ENCODE peak calls at places on chromosomes 3 and 15, in six cellular contexts. One of them, this sample, is unnamed.
A peak's percentile ranks its signal among the peaks of the same experiment; 100 is the strongest.

GRCh38 chr15:31975446-31976229 is 54.7 kb upstream of the CHRNA7 start:
- DNase-seq in endodermal cell: peak; percentile 66
- DNase-seq in GM20000: no peak
- DNase-seq in AG04450: no peak
- DNase-seq in fibroblast of the aortic adventitia: no peak
- DNase-seq in pancreas: peak; percentile 64
- DNase-seq in this sample: no peak

GRCh38 chr3:134309987-134310700 is 59.5 kb upstream of the RYK start:
- DNase-seq in endodermal cell: no peak
- DNase-seq in AG04450: no peak
- DNase-seq in fibroblast of the aortic adventitia: no peak
- DNase-seq in GM20000: no peak
- DNase-seq in pancreas: no peak
- DNase-seq in this sample: no peak

GRCh38 chr3:143002083-143002712 is 828 bp downstream of the U2SURP start:
- DNase-seq in pancreas: no peak
- DNase-seq in fibroblast of the aortic adventitia: peak; percentile 27
- DNase-seq in endodermal cell: no peak
- DNase-seq in AG04450: no peak
- DNase-seq in GM20000: no peak
- DNase-seq in this sample: no peak

GRCh38 chr15:51796777-51797474 is 32.5 kb upstream of the TMOD3 start:
- DNase-seq in endodermal cell: no peak
- DNase-seq in GM20000: no peak
- DNase-seq in pancreas: no peak
- DNase-seq in fibroblast of the aortic adventitia: no peak
- DNase-seq in AG04450: no peak
- DNase-seq in this sample: no peak

GRCh38 chr15:62110000-62110851 is 43.4 kb downstream of the C2CD4A start:
- DNase-seq in fibroblast of the aortic adventitia: peak; percentile 71
- DNase-seq in pancreas: no peak
- DNase-seq in AG04450: no peak
- DNase-seq in endodermal cell: no peak
- DNase-seq in GM20000: no peak
- DNase-seq in this sample: no peak

GRCh38 chr15:96064351-96064756 is 266.1 kb upstream of the NR2F2 start:
- DNase-seq in fibroblast of the aortic adventitia: peak; percentile 31
- DNase-seq in pancreas: no peak
- DNase-seq in AG04450: peak; percentile 18
- DNase-seq in GM20000: no peak
- DNase-seq in endodermal cell: no peak
- DNase-seq in this sample: no peak

GRCh38 chr3:168591587-168591986 is 495.9 kb upstream of the GOLIM4 start:
- DNase-seq in AG04450: no peak
- DNase-seq in fibroblast of the aortic adventitia: no peak
- DNase-seq in GM20000: no peak
- DNase-seq in endodermal cell: no peak
- DNase-seq in pancreas: no peak
- DNase-seq in this sample: no peak

GRCh38 chr3:119380697-119381096 is 82.7 kb downstream of the TMEM39A start:
- DNase-seq in pancreas: no peak
- DNase-seq in AG04450: no peak
- DNase-seq in fibroblast of the aortic adventitia: no peak
- DNase-seq in endodermal cell: no peak
- DNase-seq in GM20000: no peak
- DNase-seq in this sample: no peak

GRCh38 chr3:143363276-143363675 is 243.7 kb downstream of the CHST2 start:
- DNase-seq in AG04450: no peak
- DNase-seq in GM20000: no peak
- DNase-seq in endodermal cell: no peak
- DNase-seq in pancreas: no peak
- DNase-seq in fibroblast of the aortic adventitia: no peak
- DNase-seq in this sample: no peak

GRCh38 chr3:23845361-23845760 is 39.6 kb downstream of the UBE2E1 start:
- DNase-seq in pancreas: no peak
- DNase-seq in GM20000: no peak
- DNase-seq in fibroblast of the aortic adventitia: no peak
- DNase-seq in AG04450: no peak
- DNase-seq in endodermal cell: no peak
- DNase-seq in this sample: no peak

GRCh38 chr3:188316021-188316722 is 162.2 kb downstream of the LPP start:
- DNase-seq in fibroblast of the aortic adventitia: peak; percentile 22
- DNase-seq in pancreas: no peak
- DNase-seq in endodermal cell: no peak
- DNase-seq in AG04450: no peak
- DNase-seq in GM20000: no peak
- DNase-seq in this sample: no peak

GRCh38 chr3:195247863-195248189 is 23.1 kb downstream of the XXYLT1 start:
- DNase-seq in GM20000: no peak
- DNase-seq in AG04450: no peak
- DNase-seq in pancreas: no peak
- DNase-seq in fibroblast of the aortic adventitia: no peak
- DNase-seq in endodermal cell: peak; percentile 49
- DNase-seq in this sample: no peak

GRCh38 chr3:122004123-122004522 is 17.9 kb downstream of the ILDR1 start:
- DNase-seq in endodermal cell: no peak
- DNase-seq in AG04450: no peak
- DNase-seq in GM20000: no peak
- DNase-seq in fibroblast of the aortic adventitia: no peak
- DNase-seq in pancreas: no peak
- DNase-seq in this sample: no peak

GRCh38 chr15:100186960-100187359 is 154.8 kb downstream of the ADAMTS17 start:
- DNase-seq in pancreas: no peak
- DNase-seq in AG04450: no peak
- DNase-seq in GM20000: no peak
- DNase-seq in fibroblast of the aortic adventitia: no peak
- DNase-seq in endodermal cell: no peak
- DNase-seq in this sample: no peak

GRCh38 chr3:71752911-71753715 is 542 bp upstream of the GPR27 start:
- DNase-seq in GM20000: no peak
- DNase-seq in fibroblast of the aortic adventitia: no peak
- DNase-seq in AG04450: no peak
- DNase-seq in pancreas: no peak
- DNase-seq in endodermal cell: peak; percentile 67
- DNase-seq in this sample: no peak

GRCh38 chr3:30687930-30688570 is 81.6 kb downstream of the TGFBR2 start:
- DNase-seq in pancreas: no peak
- DNase-seq in GM20000: no peak
- DNase-seq in AG04450: no peak
- DNase-seq in fibroblast of the aortic adventitia: no peak
- DNase-seq in endodermal cell: no peak
- DNase-seq in this sample: no peak

DNA sequence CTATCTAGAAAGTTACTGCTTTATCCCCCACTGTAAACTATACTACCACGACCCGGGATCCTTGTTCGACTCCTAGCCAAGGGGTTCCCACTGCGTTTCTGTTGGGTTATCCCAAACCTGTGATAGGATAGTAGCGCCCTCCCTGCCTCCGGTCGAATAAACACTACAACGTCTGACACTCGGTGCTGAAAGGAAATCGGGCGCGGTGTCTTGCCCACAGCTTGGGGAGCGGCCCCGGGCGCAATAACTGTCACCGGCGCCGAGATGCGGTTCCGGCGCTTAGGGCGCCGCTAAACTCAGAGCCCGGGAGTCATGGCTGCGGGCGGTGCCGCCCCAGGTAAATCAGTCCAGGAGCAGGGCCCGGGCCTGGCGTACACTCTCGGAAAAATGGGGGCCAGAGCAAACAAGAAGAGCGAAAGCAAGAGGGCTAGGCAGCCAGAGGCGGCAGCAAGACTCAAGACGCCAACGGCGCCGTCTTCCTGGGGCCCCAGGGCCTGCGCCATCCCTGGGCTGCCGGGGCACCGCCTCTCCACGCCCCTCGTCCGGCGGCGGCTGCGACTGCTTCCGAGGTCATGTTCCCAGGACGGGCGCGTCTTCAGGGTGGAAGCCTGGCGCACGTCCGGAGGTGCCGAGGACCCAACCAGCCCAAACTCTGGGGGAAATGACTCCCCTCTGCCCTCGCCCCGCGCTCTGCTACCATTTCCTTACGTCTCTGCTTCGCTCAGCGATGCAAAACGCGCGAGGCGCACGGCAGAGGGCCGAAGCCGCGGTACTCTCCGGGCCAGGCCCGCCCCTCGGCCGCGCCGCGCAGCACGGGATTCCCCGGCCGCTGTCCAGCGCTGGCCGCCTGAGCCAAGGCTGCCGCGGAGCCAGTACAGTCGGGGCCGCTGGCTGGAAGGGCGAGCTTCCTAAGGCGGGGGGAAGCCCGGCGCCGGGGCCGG is at the start of gene DUT:
- DNase-seq in endodermal cell: peak; percentile 90
- DNase-seq in fibroblast of the aortic adventitia: peak; percentile 76
- DNase-seq in pancreas: peak; percentile 93
- DNase-seq in GM20000: peak; percentile 85
- DNase-seq in AG04450: peak; percentile 34
- DNase-seq in this sample: peak; percentile 72
- TF ChIP-seq CTCF in endodermal cell: peak; percentile 36
- TF ChIP-seq CTCF in fibroblast of the aortic adventitia: no peak
- TF ChIP-seq CTCF in pancreas: no peak
- TF ChIP-seq CTCF in GM20000: no peak
- TF ChIP-seq CTCF in AG04450: peak; percentile 10
- TF ChIP-seq CTCF in this sample: no peak

DNA sequence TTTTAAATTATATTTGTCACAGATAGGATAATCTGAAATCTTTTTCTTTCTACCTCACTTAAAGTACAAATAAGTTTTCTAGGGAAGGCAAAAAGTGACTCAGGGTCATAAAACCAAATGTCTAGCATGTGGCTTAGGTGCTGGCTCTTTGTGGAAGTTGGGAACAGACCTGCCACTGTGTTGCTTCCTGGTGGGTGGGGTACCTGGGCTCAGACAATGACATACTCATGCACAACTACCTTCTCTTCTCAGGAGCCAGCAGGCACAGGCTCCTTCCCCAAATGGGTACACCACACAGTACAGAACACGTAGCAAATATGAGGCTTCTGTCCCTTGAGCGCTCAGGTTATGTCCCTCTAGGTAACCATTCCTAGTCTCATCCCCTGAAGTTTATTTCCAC is 40.1 kb upstream of the MUC13 start:
- DNase-seq in AG04450: no peak
- DNase-seq in pancreas: no peak
- DNase-seq in endodermal cell: no peak
- DNase-seq in GM20000: no peak
- DNase-seq in fibroblast of the aortic adventitia: no peak
- DNase-seq in this sample: no peak
- TF ChIP-seq CTCF in AG04450: no peak
- TF ChIP-seq CTCF in pancreas: no peak
- TF ChIP-seq CTCF in endodermal cell: no peak
- TF ChIP-seq CTCF in GM20000: no peak
- TF ChIP-seq CTCF in fibroblast of the aortic adventitia: no peak
- TF ChIP-seq CTCF in this sample: no peak

GRCh38 chr3:115165701-115166100 is 18.6 kb upstream of the ZBTB20 start:
- DNase-seq in GM20000: no peak
- DNase-seq in pancreas: no peak
- DNase-seq in endodermal cell: no peak
- DNase-seq in fibroblast of the aortic adventitia: no peak
- DNase-seq in AG04450: no peak
- DNase-seq in this sample: no peak

GRCh38 chr3:115165266-115165665 is 18.2 kb upstream of the ZBTB20 start:
- DNase-seq in GM20000: no peak
- DNase-seq in fibroblast of the aortic adventitia: no peak
- DNase-seq in pancreas: no peak
- DNase-seq in AG04450: no peak
- DNase-seq in endodermal cell: no peak
- DNase-seq in this sample: no peak

GRCh38 chr3:115164374-115165221 is 17.5 kb upstream of the ZBTB20 start:
- DNase-seq in fibroblast of the aortic adventitia: no peak
- DNase-seq in GM20000: no peak
- DNase-seq in pancreas: no peak
- DNase-seq in endodermal cell: no peak
- DNase-seq in AG04450: no peak
- DNase-seq in this sample: no peak

GRCh38 chr3:115169808-115170207 is 22.7 kb upstream of the ZBTB20 start:
- DNase-seq in pancreas: no peak
- DNase-seq in AG04450: no peak
- DNase-seq in fibroblast of the aortic adventitia: peak; percentile 26
- DNase-seq in endodermal cell: no peak
- DNase-seq in GM20000: no peak
- DNase-seq in this sample: no peak
- TF ChIP-seq CTCF in pancreas: no peak
- TF ChIP-seq CTCF in AG04450: peak; percentile 5
- TF ChIP-seq CTCF in fibroblast of the aortic adventitia: peak; percentile 17
- TF ChIP-seq CTCF in endodermal cell: peak; percentile 24
- TF ChIP-seq CTCF in GM20000: no peak
- TF ChIP-seq CTCF in this sample: no peak

DNA sequence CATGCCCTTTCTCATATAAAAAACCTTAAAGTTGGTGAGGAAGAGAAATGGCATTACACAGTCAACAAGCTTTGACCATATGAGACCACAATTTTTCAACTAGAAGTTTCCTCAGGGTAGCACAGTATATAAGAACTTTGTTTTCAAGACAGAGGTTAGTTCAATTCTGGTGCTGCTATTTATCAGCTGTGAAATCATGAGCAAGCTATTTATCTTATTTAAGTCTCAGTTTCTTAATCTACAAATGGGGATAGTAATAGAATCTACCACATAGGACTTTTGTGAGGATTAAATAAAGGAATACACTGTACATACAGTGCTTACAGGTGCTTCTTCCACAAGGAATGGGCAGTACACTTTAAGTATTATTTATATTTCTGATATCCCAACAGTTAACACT is 178.9 kb downstream of the TNIK start:
- DNase-seq in endodermal cell: no peak
- DNase-seq in GM20000: no peak
- DNase-seq in AG04450: no peak
- DNase-seq in pancreas: no peak
- DNase-seq in fibroblast of the aortic adventitia: no peak
- DNase-seq in this sample: no peak
- TF ChIP-seq CTCF in endodermal cell: no peak
- TF ChIP-seq CTCF in GM20000: no peak
- TF ChIP-seq CTCF in AG04450: no peak
- TF ChIP-seq CTCF in pancreas: no peak
- TF ChIP-seq CTCF in fibroblast of the aortic adventitia: no peak
- TF ChIP-seq CTCF in this sample: no peak

GRCh38 chr3:187265461-187265955 is 26.0 kb downstream of the MASP1 start:
- DNase-seq in AG04450: no peak
- DNase-seq in fibroblast of the aortic adventitia: peak; percentile 32
- DNase-seq in endodermal cell: no peak
- DNase-seq in pancreas: no peak
- DNase-seq in GM20000: no peak
- DNase-seq in this sample: no peak

GRCh38 chr3:187263270-187263669 is 28.3 kb downstream of the MASP1 start:
- DNase-seq in fibroblast of the aortic adventitia: peak; percentile 43
- DNase-seq in pancreas: no peak
- DNase-seq in endodermal cell: no peak
- DNase-seq in GM20000: no peak
- DNase-seq in AG04450: no peak
- DNase-seq in this sample: no peak

GRCh38 chr3:187262360-187262759 is 29.2 kb downstream of the MASP1 start:
- DNase-seq in GM20000: no peak
- DNase-seq in endodermal cell: no peak
- DNase-seq in fibroblast of the aortic adventitia: no peak
- DNase-seq in AG04450: no peak
- DNase-seq in pancreas: no peak
- DNase-seq in this sample: no peak

GRCh38 chr3:187264946-187265345 is 26.6 kb downstream of the MASP1 start:
- DNase-seq in pancreas: no peak
- DNase-seq in AG04450: no peak
- DNase-seq in GM20000: no peak
- DNase-seq in endodermal cell: no peak
- DNase-seq in fibroblast of the aortic adventitia: peak; percentile 27
- DNase-seq in this sample: no peak

GRCh38 chr3:187264051-187264450 is 27.5 kb downstream of the MASP1 start:
- DNase-seq in AG04450: peak; percentile 57
- DNase-seq in pancreas: no peak
- DNase-seq in endodermal cell: no peak
- DNase-seq in GM20000: no peak
- DNase-seq in fibroblast of the aortic adventitia: peak; percentile 81
- DNase-seq in this sample: no peak
- TF ChIP-seq CTCF in AG04450: no peak
- TF ChIP-seq CTCF in pancreas: no peak
- TF ChIP-seq CTCF in endodermal cell: no peak
- TF ChIP-seq CTCF in GM20000: no peak
- TF ChIP-seq CTCF in fibroblast of the aortic adventitia: no peak
- TF ChIP-seq CTCF in this sample: no peak

This sample was measured in activated B cell treated with CpG ODN at 0.5 μM for 24 hours.